ENCODE peak calls at places on chromosomes 6 and 20, in six cellular contexts. D is neuronal stem cell, H is IMR-90, J is H1, B is H9, S is trophoblast cell. I is an unnamed sample.

GRCh38 chr6:11232968-11233626 is 629 bp upstream of the NEDD9 start:
- DNase-seq in D (peak; percentile 76), H (peak; percentile 22), J (no peak), B (peak; percentile 37), S (no peak), I (no peak)

GRCh38 chr6:139329224-139329623 is 37.4 kb upstream of the TXLNB start:
- DNase-seq in D (no peak), H (no peak), J (no peak), B (no peak), S (no peak), I (no peak)

GRCh38 chr6:19697744-19698290 is 139.4 kb upstream of the ID4 start:
- DNase-seq in D (no peak), H (peak; percentile 81), J (no peak), B (no peak), S (no peak), I (peak; percentile 18)

GRCh38 chr20:62771396-62772102 is 24.7 kb upstream of the MRGBP start:
- DNase-seq in D (no peak), H (no peak), J (no peak), B (no peak), S (no peak), I (no peak)

GRCh38 chr6:39812853-39813533 is 20.8 kb downstream of the DAAM2 start:
- DNase-seq in D (no peak), H (peak; percentile 68), J (no peak), B (no peak), S (no peak), I (peak; percentile 79)

GRCh38 chr6:14743465-14744211 is 502.2 kb upstream of the JARID2 start:
- DNase-seq in D (no peak), H (peak; percentile 100), J (no peak), B (no peak), S (peak; percentile 95), I (peak; percentile 99)

GRCh38 chr20:15310361-15310760 is 972.9 kb upstream of the FLRT3 start:
- DNase-seq in D (no peak), H (no peak), J (no peak), B (no peak), S (no peak), I (no peak)

GRCh38 chr6:101259446-101259845 is 134.1 kb upstream of the GRIK2 start:
- DNase-seq in D (no peak), H (no peak), J (no peak), B (no peak), S (no peak), I (no peak)

GRCh38 chr6:69732640-69733039 is 64.2 kb downstream of the LMBRD1 start:
- DNase-seq in D (no peak), H (no peak), J (no peak), B (no peak), S (no peak), I (peak; percentile 13)

GRCh38 chr6:163422574-163422973 is 8.1 kb downstream of the QKI start:
- DNase-seq in D (no peak), H (no peak), J (no peak), B (no peak), S (no peak), I (no peak)

GRCh38 chr6:163401039-163401885 is 13.3 kb upstream of the QKI start:
- DNase-seq in D (no peak), H (no peak), J (no peak), B (no peak), S (peak; percentile 86), I (no peak)

GRCh38 chr6:136921521-136921935 is 573 bp upstream of the SLC35D3 start:
- DNase-seq in D (peak; percentile 15), H (no peak), J (no peak), B (peak; percentile 43), S (no peak), I (no peak)

GRCh38 chr6:55882731-55883595 is 7.6 kb upstream of the BMP5 start:
- DNase-seq in D (no peak), H (peak; percentile 84), J (no peak), B (no peak), S (peak; percentile 26), I (peak; percentile 73)

GRCh38 chr20:37278966-37279590 is 10.4 kb upstream of the MANBAL start:
- DNase-seq in D (no peak), H (no peak), J (no peak), B (no peak), S (peak; percentile 100), I (no peak)

GRCh38 chr6:52399511-52400315 is 20.4 kb upstream of the EFHC1 start:
- DNase-seq in D (peak; percentile 54), H (peak; percentile 70), J (no peak), B (peak; percentile 55), S (no peak), I (peak; percentile 68)

GRCh38 chr6:5695260-5696245 is 311.2 kb downstream of the NRN1 start:
- DNase-seq in D (no peak), H (peak; percentile 79), J (no peak), B (no peak), S (peak; percentile 29), I (peak; percentile 94)

GRCh38 chr6:79070206-79070825 is 7.7 kb downstream of the PHIP start:
- DNase-seq in D (no peak), H (peak; percentile 26), J (no peak), B (no peak), S (no peak), I (peak; percentile 17)

GRCh38 chr6:21479140-21479539 is 114.4 kb upstream of the SOX4 start:
- DNase-seq in D (no peak), H (peak; percentile 23), J (no peak), B (no peak), S (no peak), I (no peak)

GRCh38 chr6:15593798-15594197 is 69.0 kb downstream of the DTNBP1 start:
- DNase-seq in D (no peak), H (peak; percentile 27), J (no peak), B (no peak), S (no peak), I (no peak)

GRCh38 chr6:143097224-143097795 is 36.6 kb downstream of the AIG1 start:
- DNase-seq in D (no peak), H (peak; percentile 37), J (no peak), B (no peak), S (no peak), I (no peak)

GRCh38 chr6:129717287-129717686 is 7.3 kb upstream of the ARHGAP18 start:
- DNase-seq in D (no peak), H (peak; percentile 69), J (no peak), B (no peak), S (no peak), I (peak; percentile 56)

GRCh38 chr6:42845327-42845694 is 34.1 kb upstream of the RPL7L1 start:
- DNase-seq in D (no peak), H (no peak), J (no peak), B (no peak), S (no peak), I (no peak)

GRCh38 chr6:16276991-16277981 is 38.9 kb downstream of the GMPR start:
- DNase-seq in D (peak; percentile 51), H (peak; percentile 93), J (peak; percentile 59), B (peak; percentile 87), S (peak; percentile 77), I (peak; percentile 93)

GRCh38 chr20:32589256-32589655 is 4.1 kb upstream of the NOL4L start:
- DNase-seq in D (no peak), H (peak; percentile 36), J (no peak), B (no peak), S (no peak), I (no peak)

GRCh38 chr6:96466149-96466863 is 55.3 kb upstream of the UFL1 start:
- DNase-seq in D (no peak), H (no peak), J (no peak), B (no peak), S (no peak), I (no peak)

GRCh38 chr20:16530201-16530681 is 43.0 kb downstream of the KIF16B start:
- DNase-seq in D (no peak), H (peak; percentile 56), J (no peak), B (no peak), S (no peak), I (peak; percentile 87)

GRCh38 chr20:63315240-63315981 is 22.4 kb downstream of the COL20A1 start:
- DNase-seq in D (no peak), H (no peak), J (no peak), B (no peak), S (no peak), I (no peak)

GRCh38 chr6:71392286-71392685 is 103.7 kb downstream of the OGFRL1 start:
- DNase-seq in D (no peak), H (peak; percentile 83), J (no peak), B (no peak), S (no peak), I (no peak)

GRCh38 chr6:137875606-137876005 is 8.5 kb downstream of the TNFAIP3 start:
- DNase-seq in D (no peak), H (no peak), J (no peak), B (no peak), S (no peak), I (no peak)

GRCh38 chr6:133764011-133764812 is 124.7 kb upstream of the TCF21 start:
- DNase-seq in D (no peak), H (peak; percentile 79), J (no peak), B (no peak), S (no peak), I (peak; percentile 60)

GRCh38 chr6:139531716-139532115 is 157.3 kb upstream of the CITED2 start:
- DNase-seq in D (no peak), H (no peak), J (no peak), B (no peak), S (no peak), I (no peak)

GRCh38 chr20:51815383-51816076 is 13.2 kb upstream of the SALL4 start:
- DNase-seq in D (no peak), H (no peak), J (no peak), B (no peak), S (peak; percentile 14), I (no peak)
- H2AK5ac ChIP-seq in D (no peak overlapping the region), H (no peak overlapping the region), J (no peak overlapping the region), B (no peak overlapping the region), S (no peak overlapping the region), I (no peak overlapping the region)

GRCh38 chr6:112017169-112017568 is 36.7 kb upstream of the CCN6 start:
- DNase-seq in D (no peak), H (no peak), J (no peak), B (no peak), S (no peak), I (no peak)
- H3K27ac ChIP-seq in D (no peak overlapping the region), H (no peak overlapping the region), J (no peak overlapping the region), B (no peak overlapping the region), S (no peak overlapping the region), I (no peak overlapping the region)

DNA sequence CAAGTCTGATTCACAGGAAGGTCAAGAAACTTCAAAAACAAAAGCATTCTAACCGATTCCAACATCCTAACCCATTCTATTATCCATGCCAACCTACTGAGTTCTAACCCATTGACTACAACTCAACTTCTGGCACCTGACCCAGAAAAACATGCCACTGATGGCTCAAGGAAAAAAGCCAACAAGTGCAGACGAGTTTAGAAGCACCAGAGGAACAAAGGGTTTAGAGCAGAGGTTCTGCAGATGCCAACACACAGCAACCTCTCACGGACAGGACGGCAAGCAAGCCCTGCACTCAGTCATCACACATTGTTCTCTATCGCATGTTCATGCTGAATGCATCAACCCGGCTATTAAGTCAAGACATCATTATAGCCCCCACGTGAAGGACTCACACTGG is 25.2 kb upstream of the MC3R start:
- DNase-seq in D (no peak), H (no peak), J (no peak), B (no peak), S (no peak), I (no peak)
- H2AFZ ChIP-seq in D (no peak overlapping the region), H (no peak overlapping the region), J (no peak overlapping the region), B (no peak overlapping the region), S (no peak overlapping the region), I (no peak overlapping the region)

DNA sequence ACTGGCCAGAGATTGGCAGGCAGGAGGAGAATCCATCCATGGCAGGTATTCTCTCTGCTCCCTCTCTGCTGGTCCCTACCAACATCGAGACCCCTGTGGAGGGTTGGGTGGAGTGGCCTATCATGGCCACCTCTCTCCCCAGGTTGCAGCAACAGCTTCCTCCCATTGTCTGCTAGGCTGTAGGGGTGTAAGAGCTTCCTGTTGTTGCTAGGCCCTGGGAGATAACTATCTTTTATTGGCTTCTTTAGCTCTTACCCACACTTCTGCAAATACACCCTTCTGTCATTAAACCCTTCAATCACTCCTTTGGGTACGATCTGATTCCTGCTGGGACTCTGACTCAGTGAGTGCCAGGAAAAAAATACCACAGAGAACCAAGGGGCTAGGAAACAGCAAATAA is 66.6 kb upstream of the FAM184A start:
- DNase-seq in D (no peak), H (no peak), J (no peak), B (no peak), S (no peak), I (no peak)
- H2AK5ac ChIP-seq in D (no peak overlapping the region), H (no peak overlapping the region), J (no peak overlapping the region), B (no peak overlapping the region), S (no peak overlapping the region), I (no peak overlapping the region)